ENCODE peak calls at places on chromosome 6, in eight cellular contexts. S, D, P, L, F, M, W and Q are unnamed samples.

GRCh38 chr6:28695671-28696537 is 170.2 kb downstream of the GPX5 start:
- DNase-seq in W (no peak), L (no peak), F (no peak), D (no peak), P (peak; percentile 42), M (no peak), S (no peak), Q (no peak)

GRCh38 chr6:6556738-6557503 is 31.6 kb upstream of the LY86 start:
- DNase-seq in D (peak; percentile 43), M (no peak), S (no peak), F (peak; percentile 23), W (peak; percentile 72), P (peak; percentile 23), L (peak; percentile 50), Q (peak; percentile 56)

GRCh38 chr6:133447924-133448323 is 206.8 kb downstream of the EYA4 start:
- DNase-seq in W (no peak), D (no peak), P (peak; percentile 83), M (no peak), S (no peak), L (no peak), F (no peak), Q (no peak)

GRCh38 chr6:7338031-7338430 is 25.0 kb upstream of the SSR1 start:
- DNase-seq in W (no peak), L (no peak), F (no peak), M (no peak), S (no peak), P (no peak), D (no peak), Q (no peak)

GRCh38 chr6:56440551-56440981 is 193.2 kb upstream of the COL21A1 start:
- DNase-seq in D (no peak), S (no peak), F (no peak), M (no peak), L (peak; percentile 40), W (no peak), P (no peak), Q (no peak)

GRCh38 chr6:170122676-170123075 is 168.2 kb downstream of the DLL1 start:
- DNase-seq in S (peak; percentile 10), W (no peak), F (no peak), L (no peak), D (no peak), M (no peak), P (no peak), Q (no peak)

GRCh38 chr6:151240036-151240685 is 394 bp downstream of the AKAP12 start:
- DNase-seq in W (peak; percentile 96), P (peak; percentile 90), L (peak; percentile 30), M (peak; percentile 85), D (no peak), S (peak; percentile 97), F (peak; percentile 76), Q (peak; percentile 82)

GRCh38 chr6:162512744-162513143 is 214.8 kb downstream of the PRKN start:
- DNase-seq in W (no peak), L (no peak), S (no peak), M (no peak), P (no peak), F (no peak), D (no peak), Q (no peak)

GRCh38 chr6:12049165-12049564 is 37.1 kb downstream of the HIVEP1 start:
- DNase-seq in F (no peak), D (no peak), L (no peak), P (no peak), M (no peak), W (no peak), S (no peak), Q (no peak)

GRCh38 chr6:150403458-150404245 is 34.8 kb downstream of the IYD start:
- DNase-seq in P (peak; percentile 98), S (no peak), D (no peak), F (no peak), M (no peak), W (no peak), L (no peak), Q (no peak)

GRCh38 chr6:41608443-41609151 is 29.7 kb upstream of the MDFI start:
- DNase-seq in S (no peak), L (no peak), F (no peak), P (no peak), D (no peak), W (no peak), M (no peak), Q (no peak)

GRCh38 chr6:144331610-144332009 is 46.5 kb downstream of the UTRN start:
- DNase-seq in W (no peak), F (no peak), P (peak; percentile 51), M (no peak), D (no peak), S (no peak), L (no peak), Q (no peak)

GRCh38 chr6:31497595-31498476 is at the start of gene MICB:
- DNase-seq in F (peak; percentile 63), P (peak; percentile 77), W (peak; percentile 94), L (peak; percentile 77), D (peak; percentile 75), S (peak; percentile 83), M (peak; percentile 59), Q (peak; percentile 77)
- H3K27ac ChIP-seq in F (no peak within 1 kb of the TSS), P (peak within 1 kb of the TSS; percentile 18), W (no peak within 1 kb of the TSS), L (peak within 1 kb of the TSS; percentile 55), D (peak within 1 kb of the TSS; percentile 86), S (no peak within 1 kb of the TSS), M (peak within 1 kb of the TSS; percentile 74), Q (peak within 1 kb of the TSS; percentile 56)

DNA sequence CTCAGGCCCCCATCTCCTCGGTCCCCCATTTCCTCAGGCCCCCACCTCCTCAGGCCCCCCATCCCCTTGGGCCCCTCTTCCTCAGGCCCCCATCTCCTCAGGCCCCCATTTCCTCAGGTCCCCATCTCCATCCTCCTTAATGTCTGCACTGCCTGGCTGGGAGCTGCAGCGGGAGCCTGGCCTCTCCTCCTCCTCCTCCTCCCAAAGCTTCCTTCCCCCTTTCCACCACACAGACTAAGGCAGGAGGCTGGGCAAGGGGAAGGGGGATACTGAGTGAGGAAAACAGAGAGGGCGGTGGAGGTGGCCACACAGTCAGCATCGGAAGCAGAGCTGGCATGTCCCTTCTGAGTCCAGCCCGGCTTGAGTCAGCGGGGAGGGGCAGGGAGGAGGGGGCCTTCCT is 122.6 kb upstream of the RPS6KA2 start:
- DNase-seq in D (no peak), L (no peak), F (no peak), W (no peak), P (no peak), M (no peak), S (no peak), Q (no peak)
- H3K27ac ChIP-seq in D (no peak overlapping the region), L (no peak overlapping the region), F (no peak overlapping the region), W (no peak overlapping the region), P (no peak overlapping the region), M (no peak overlapping the region), S (no peak overlapping the region), Q (no peak overlapping the region)

DNA sequence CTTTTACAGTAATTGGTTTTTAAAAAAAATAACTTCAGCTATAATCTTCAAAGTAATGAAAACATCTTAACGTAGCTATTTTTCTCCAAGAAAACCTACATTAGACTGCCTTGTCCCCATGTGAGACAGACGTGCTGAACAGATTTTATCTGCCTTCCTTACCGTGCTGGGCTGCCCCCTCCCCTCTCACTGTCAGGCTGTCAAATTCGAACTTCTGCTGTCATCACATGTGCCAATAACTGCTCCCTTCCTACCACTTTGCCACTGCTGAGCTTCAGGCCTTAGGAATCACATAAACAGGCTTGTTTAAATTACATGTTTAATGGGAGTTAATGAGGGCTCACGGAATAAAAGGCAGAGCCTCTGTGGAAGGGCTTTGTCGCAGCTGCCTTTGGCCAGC is 77.0 kb upstream of the NHSL1 start:
- DNase-seq in S (no peak), M (no peak), F (no peak), P (no peak), L (no peak), W (peak; percentile 49), D (no peak), Q (no peak)
- H3K27ac ChIP-seq in S (no peak overlapping the region), M (no peak overlapping the region), F (no peak overlapping the region), P (no peak overlapping the region), L (no peak overlapping the region), W (no peak overlapping the region), D (no peak overlapping the region), Q (no peak overlapping the region)

GRCh38 chr6:156953478-156954146 is 176.4 kb downstream of the ARID1B start:
- DNase-seq in D (peak; percentile 75), P (peak; percentile 98), F (no peak), M (no peak), L (no peak), W (peak; percentile 85), S (no peak), Q (no peak)

GRCh38 chr6:156954191-156954590 is 177.0 kb downstream of the ARID1B start:
- DNase-seq in M (no peak), P (no peak), W (no peak), D (no peak), F (no peak), S (no peak), L (no peak), Q (no peak)

GRCh38 chr6:156956286-156956685 is 179.1 kb downstream of the ARID1B start:
- DNase-seq in W (no peak), L (no peak), S (no peak), D (no peak), M (no peak), F (no peak), P (no peak), Q (no peak)

GRCh38 chr6:156955494-156956183 is 178.5 kb downstream of the ARID1B start:
- DNase-seq in M (no peak), S (peak; percentile 84), W (no peak), F (peak; percentile 56), P (no peak), L (peak; percentile 43), D (no peak), Q (peak; percentile 87)

DNA sequence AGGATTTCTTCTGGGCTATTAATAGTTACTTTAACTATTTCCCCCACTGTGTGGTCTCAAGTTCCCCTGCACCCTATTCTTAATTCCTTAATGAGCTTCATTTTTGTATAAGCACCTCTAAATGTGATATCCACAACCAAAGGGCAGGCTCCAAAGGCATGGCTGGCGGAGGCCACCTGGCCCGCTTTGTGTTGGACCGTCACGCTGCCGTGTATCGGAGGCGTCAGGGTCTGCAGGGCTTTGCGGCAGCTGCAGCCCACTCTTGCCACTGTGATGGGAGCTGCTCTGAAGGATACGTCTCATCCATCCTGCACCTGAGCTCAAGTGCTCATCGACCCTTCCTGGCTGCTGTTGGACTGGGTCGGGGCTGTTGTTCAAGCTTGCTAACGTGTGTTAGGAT is 177.6 kb downstream of the ARID1B start:
- DNase-seq in M (no peak), F (no peak), D (no peak), W (no peak), S (no peak), L (no peak), P (no peak), Q (no peak)
- H3K27ac ChIP-seq in M (peak overlapping the region; percentile 69), F (peak overlapping the region; percentile 36), D (no peak overlapping the region), W (no peak overlapping the region), S (peak overlapping the region; percentile 62), L (no peak overlapping the region), P (no peak overlapping the region), Q (peak overlapping the region; percentile 59)